ENCODE peak calls at places on chromosome 14, in five cellular contexts. V is mucosa of descending colon, Q is amygdala, A is HepG2, T is T follicular helper cell. N is an unnamed sample.

GRCh38 chr14:69237584-69237983 is 22.4 kb upstream of the GALNT16 start:
- DNase-seq in T (no peak), V (no peak), Q (no peak), A (no peak), N (no peak)

GRCh38 chr14:77005559-77005958 is 22.9 kb downstream of the IRF2BPL start:
- DNase-seq in V (no peak), T (no peak), Q (no peak), A (no peak), N (no peak)

GRCh38 chr14:83894519-83894918 is 1635.4 kb upstream of the FLRT2 start:
- DNase-seq in T (no peak), Q (no peak), A (no peak), V (no peak), N (no peak)

GRCh38 chr14:104102282-104102914 is 16.9 kb downstream of the ASPG start:
- DNase-seq in Q (no peak), V (no peak), T (no peak), A (no peak), N (no peak)

GRCh38 chr14:103121161-103121845 is 2.0 kb upstream of the TNFAIP2 start:
- DNase-seq in Q (no peak), V (no peak), A (no peak), T (no peak), N (no peak)

GRCh38 chr14:101226603-101227425 is 323.3 kb upstream of the RTL1 start:
- DNase-seq in V (peak; percentile 22), A (peak; percentile 72), Q (no peak), T (no peak), N (no peak)

GRCh38 chr14:103416916-103417315 is 31.7 kb downstream of the MARK3 start:
- DNase-seq in A (no peak), T (no peak), Q (peak; percentile 15), V (no peak), N (no peak)

GRCh38 chr14:68815288-68816182 is 22.7 kb upstream of the ZFP36L1 start:
- DNase-seq in T (no peak), V (no peak), Q (no peak), A (no peak), N (no peak)

GRCh38 chr14:96255501-96256366 is at the start of gene BDKRB1:
- DNase-seq in A (no peak), Q (no peak), V (no peak), T (no peak), N (no peak)

GRCh38 chr14:80428171-80428570 is 216.9 kb upstream of the DIO2 start:
- DNase-seq in V (no peak), T (no peak), A (no peak), Q (no peak), N (no peak)

GRCh38 chr14:37988472-37988871 is 219.2 kb upstream of the SSTR1 start:
- DNase-seq in Q (no peak), V (no peak), A (no peak), T (no peak), N (no peak)

GRCh38 chr14:102938191-102938590 is 15.7 kb downstream of the AMN start:
- DNase-seq in T (no peak), A (no peak), V (no peak), Q (no peak), N (no peak)

GRCh38 chr14:67722293-67722692 is 20.6 kb downstream of the RDH12 start:
- DNase-seq in Q (no peak), T (no peak), A (no peak), V (peak; percentile 19), N (no peak)

GRCh38 chr14:54652188-54652889 is 85.4 kb downstream of the SAMD4A start:
- DNase-seq in Q (no peak), V (peak; percentile 48), T (no peak), A (peak; percentile 91), N (no peak)

GRCh38 chr14:57274551-57274950 is 5.8 kb downstream of the AP5M1 start:
- DNase-seq in Q (no peak), V (no peak), A (no peak), T (no peak), N (no peak)

GRCh38 chr14:26730929-26731618 is 133.2 kb upstream of the NOVA1 start:
- DNase-seq in A (no peak), Q (no peak), V (peak; percentile 28), T (no peak), N (no peak)

GRCh38 chr14:93702946-93703345 is 85.3 kb downstream of the PRIMA1 start:
- DNase-seq in T (no peak), Q (no peak), V (no peak), A (no peak), N (no peak)

N was measured in effector memory CD4-positive, alpha-beta T cell.